ENCODE peak calls at places on chromosomes 3 and 15, in seven cellular contexts. T is adipocyte; C is effector memory CD4-positive, alpha-beta T cell; P is endodermal cell; N is heart left ventricle; V is body of pancreas; D is A549. K is an unnamed sample. For H3K4me1, the result is how much of the 10 kb centered on the place peaks cover.

GRCh38 chr15:33277689-33278088 is 33.1 kb upstream of the RYR3 start:
- DNase-seq in P (no peak), N (no peak), T (no peak), C (no peak), V (no peak), D (no peak), K (no peak)

GRCh38 chr15:57640935-57641682 is 49.4 kb downstream of the MYZAP start:
- DNase-seq in C (no peak), P (peak), V (peak), N (no peak), D (peak), T (peak), K (no peak)

GRCh38 chr15:90376789-90377188 is 11.3 kb upstream of the IQGAP1 start:
- DNase-seq in V (peak), D (no peak), T (no peak), P (no peak), N (peak), C (peak), K (no peak)

GRCh38 chr3:125374501-125374995 is 577 bp downstream of the ZNF148 start:
- DNase-seq in C (peak), P (peak), T (peak), N (peak), D (peak), V (peak), K (peak)

GRCh38 chr3:52405601-52406115 is 39.2 kb downstream of the SEMA3G start:
- DNase-seq in T (no peak), C (no peak), P (no peak), V (no peak), N (no peak), D (no peak), K (no peak)

GRCh38 chr15:93019091-93019490 is 69.9 kb downstream of the RGMA start:
- DNase-seq in V (no peak), T (no peak), C (no peak), P (no peak), N (no peak), D (no peak), K (no peak)

GRCh38 chr3:109131276-109131675 is 5.2 kb upstream of the C3orf85 start:
- DNase-seq in N (no peak), C (no peak), D (no peak), P (no peak), T (no peak), V (no peak), K (no peak)

GRCh38 chr15:81942157-81942556 is 103.7 kb downstream of the MEX3B start:
- DNase-seq in T (no peak), C (no peak), V (no peak), N (no peak), P (no peak), D (no peak), K (no peak)

GRCh38 chr3:161314836-161315391 is 56.4 kb downstream of the SPTSSB start:
- DNase-seq in P (no peak), V (no peak), C (no peak), N (no peak), D (no peak), T (no peak), K (no peak)

GRCh38 chr3:23455775-23456174 is 252.6 kb downstream of the UBE2E2 start:
- DNase-seq in P (no peak), N (no peak), V (no peak), D (peak), C (no peak), T (peak), K (no peak)

GRCh38 chr15:59632714-59633113 is 21.1 kb downstream of the GCNT3 start:
- DNase-seq in V (no peak), D (peak), N (no peak), T (no peak), C (no peak), P (peak), K (peak)

GRCh38 chr3:13581485-13582365 is 32.8 kb downstream of the FBLN2 start:
- DNase-seq in D (no peak), V (no peak), N (peak), C (no peak), T (no peak), P (peak), K (no peak)

GRCh38 chr15:22226034-22226790 is 145.9 kb downstream of the OR4M2 start:
- DNase-seq in C (no peak), V (no peak), P (no peak), T (no peak), N (no peak), D (no peak), K (no peak)

GRCh38 chr3:171038342-171038741 is 11.8 kb upstream of the SLC2A2 start:
- DNase-seq in N (no peak), D (no peak), V (no peak), P (no peak), C (no peak), T (no peak), K (no peak)

GRCh38 chr15:78374436-78375393 is 34.6 kb downstream of the CRABP1 start:
- DNase-seq in V (peak), N (no peak), C (no peak), P (no peak), T (no peak), D (peak), K (peak)

GRCh38 chr3:191499307-191500125 is 38.6 kb downstream of the PYDC2 start:
- DNase-seq in C (no peak), T (peak), N (peak), P (peak), V (peak), D (no peak), K (peak)

GRCh38 chr3:188832961-188833615 is 338.7 kb upstream of the TPRG1 start:
- DNase-seq in D (no peak), N (no peak), T (peak), P (no peak), V (no peak), C (no peak), K (peak)

GRCh38 chr3:152222327-152222726 is 46.4 kb upstream of the MBNL1 start:
- DNase-seq in V (no peak), P (no peak), T (peak), D (no peak), C (no peak), N (no peak), K (no peak)

GRCh38 chr3:125322166-125322565 is 53.0 kb downstream of the ZNF148 start:
- DNase-seq in V (no peak), D (no peak), T (no peak), C (no peak), N (no peak), P (no peak), K (no peak)

GRCh38 chr15:42611532-42611931 is 36.1 kb downstream of the STARD9 start:
- DNase-seq in P (no peak), C (no peak), D (no peak), V (no peak), N (no peak), T (no peak), K (no peak)

GRCh38 chr3:175247629-175248028 is 388.5 kb downstream of the NAALADL2 start:
- DNase-seq in N (no peak), P (no peak), C (no peak), V (no peak), T (no peak), D (no peak), K (no peak)

GRCh38 chr3:101687142-101687931 is 819 bp upstream of the RPL24 start:
- DNase-seq in P (no peak), D (peak), C (no peak), T (peak), N (no peak), V (no peak), K (peak)

GRCh38 chr15:41936649-41937567 is 35.4 kb downstream of the EHD4 start:
- DNase-seq in T (no peak), P (no peak), C (peak), N (peak), V (peak), D (no peak), K (no peak)

GRCh38 chr3:56125358-56126005 is 342.8 kb downstream of the ERC2 start:
- DNase-seq in V (peak), T (peak), D (peak), N (peak), C (no peak), P (no peak), K (no peak)

GRCh38 chr3:186079925-186080324 is 29.0 kb downstream of the ETV5 start:
- DNase-seq in V (no peak), T (no peak), C (no peak), D (no peak), P (peak), N (no peak), K (no peak)

GRCh38 chr15:75533945-75534344 is 45.2 kb downstream of the PTPN9 start:
- DNase-seq in C (no peak), P (no peak), D (no peak), V (no peak), N (no peak), T (no peak), K (no peak)

GRCh38 chr15:43215961-43216360 is 4.9 kb downstream of the EPB42 start:
- DNase-seq in V (no peak), T (no peak), C (no peak), P (no peak), D (peak), N (no peak), K (peak)

GRCh38 chr3:197015790-197016705 is 13.6 kb downstream of the MELTF start:
- DNase-seq in T (no peak), C (no peak), V (no peak), D (no peak), N (no peak), P (no peak), K (no peak)

GRCh38 chr3:101303089-101303731 is 17.2 kb downstream of the IMPG2 start:
- DNase-seq in P (no peak), T (peak), N (no peak), C (no peak), V (no peak), D (peak), K (no peak)

DNA sequence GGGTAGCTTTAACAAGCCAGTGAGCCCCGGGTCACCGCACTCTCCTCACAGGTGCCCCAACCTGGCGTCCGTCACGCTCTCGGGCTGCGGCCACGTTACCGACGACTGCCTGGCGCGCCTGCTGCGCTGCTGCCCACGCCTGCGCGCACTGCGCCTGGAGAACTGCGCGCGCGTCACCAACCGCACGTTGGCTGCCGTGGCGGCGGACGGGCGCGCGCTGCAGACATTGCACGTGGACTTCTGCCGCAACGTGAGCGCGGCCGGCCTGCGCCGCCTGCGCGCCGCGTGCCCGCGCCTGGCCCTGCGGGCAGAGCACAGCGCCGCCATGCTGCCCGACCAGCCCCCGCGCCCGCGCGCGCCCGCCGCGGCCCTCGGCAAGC is 3.4 kb downstream of the FBXL22 start:
- DNase-seq in V (peak), P (peak), D (peak), C (peak), N (peak), T (peak), K (peak)
- H3K4me1 ChIP-seq in V (under half), P (under half), D (under half), C (under half), N (under half), T (under half), K (under half)

GRCh38 chr3:62712776-62713175 is 162.4 kb downstream of the CADPS start:
- DNase-seq in T (no peak), N (no peak), D (no peak), P (no peak), C (no peak), V (no peak), K (no peak)
- H3K4me1 ChIP-seq in T (under half), N (under half), D (under half), P (under half), C (under half), V (under half), K (under half)

DNA sequence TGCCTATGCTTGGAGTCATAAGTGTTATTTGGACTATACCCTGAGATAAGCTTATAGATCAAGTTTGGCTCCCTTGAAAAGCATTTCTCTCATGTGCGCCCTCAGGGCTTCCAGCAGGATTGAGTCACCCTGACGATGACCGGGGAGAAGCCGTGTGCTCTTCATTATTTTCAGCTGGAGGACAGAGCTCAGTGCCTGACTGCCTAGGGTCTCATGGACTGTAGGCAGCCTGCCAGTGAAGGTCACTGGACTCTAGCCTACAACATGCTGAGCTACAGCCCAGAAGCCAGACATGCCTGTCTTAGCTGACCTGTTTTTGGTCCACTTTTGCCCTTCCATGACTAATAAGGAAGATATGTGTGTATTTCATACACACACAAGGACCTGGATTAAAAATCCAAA is 31.6 kb upstream of the NUDT16 start:
- DNase-seq in T (peak), N (peak), C (no peak), D (peak), V (no peak), P (no peak), K (peak)
- H3K4me1 ChIP-seq in T (under half), N (under half), C (under half), D (half or more), V (under half), P (under half), K (under half)

DNA sequence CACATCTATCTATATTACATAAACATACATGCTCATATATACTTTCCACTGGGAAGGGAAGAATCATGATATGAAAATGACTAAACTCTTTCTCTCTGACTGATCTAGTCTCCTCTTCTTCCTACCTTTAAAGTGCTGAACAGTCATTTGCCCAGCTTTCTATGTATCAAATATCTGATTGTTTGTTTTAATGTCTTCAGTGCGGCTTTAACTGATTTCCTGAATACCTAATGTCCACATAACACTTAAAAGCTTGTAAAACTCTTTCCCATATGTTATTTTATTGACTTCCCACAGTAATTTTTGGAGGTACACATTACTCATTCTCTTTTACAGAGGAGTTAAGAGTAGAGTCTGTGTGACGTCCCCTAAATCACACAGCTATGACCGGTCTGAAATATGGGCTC is 28.2 kb downstream of the CPOX start:
- DNase-seq in N (no peak), D (no peak), P (no peak), T (no peak), V (no peak), C (no peak), K (no peak)
- H3K4me1 ChIP-seq in N (under half), D (under half), P (under half), T (under half), V (under half), C (under half), K (under half)

GRCh38 chr3:192887047-192887446 is 30.6 kb downstream of the MB21D2 start:
- DNase-seq in D (peak), N (peak), T (no peak), P (no peak), C (no peak), V (no peak), K (peak)
- H3K4me1 ChIP-seq in D (half or more), N (under half), T (under half), P (under half), C (under half), V (under half), K (half or more)

GRCh38 chr15:52559583-52559982 is 9.2 kb downstream of the ARPP19 start:
- DNase-seq in D (no peak), C (no peak), T (peak), P (no peak), V (no peak), N (no peak), K (no peak)
- H3K4me1 ChIP-seq in D (half or more), C (under half), T (under half), P (under half), V (under half), N (under half), K (under half)

GRCh38 chr15:40338921-40339620 is 1.7 kb downstream of the CCDC9B start:
- DNase-seq in P (no peak), N (peak), D (peak), T (peak), V (peak), C (no peak), K (no peak)
- H3K4me1 ChIP-seq in P (under half), N (half or more), D (under half), T (half or more), V (half or more), C (under half), K (under half)

DNA sequence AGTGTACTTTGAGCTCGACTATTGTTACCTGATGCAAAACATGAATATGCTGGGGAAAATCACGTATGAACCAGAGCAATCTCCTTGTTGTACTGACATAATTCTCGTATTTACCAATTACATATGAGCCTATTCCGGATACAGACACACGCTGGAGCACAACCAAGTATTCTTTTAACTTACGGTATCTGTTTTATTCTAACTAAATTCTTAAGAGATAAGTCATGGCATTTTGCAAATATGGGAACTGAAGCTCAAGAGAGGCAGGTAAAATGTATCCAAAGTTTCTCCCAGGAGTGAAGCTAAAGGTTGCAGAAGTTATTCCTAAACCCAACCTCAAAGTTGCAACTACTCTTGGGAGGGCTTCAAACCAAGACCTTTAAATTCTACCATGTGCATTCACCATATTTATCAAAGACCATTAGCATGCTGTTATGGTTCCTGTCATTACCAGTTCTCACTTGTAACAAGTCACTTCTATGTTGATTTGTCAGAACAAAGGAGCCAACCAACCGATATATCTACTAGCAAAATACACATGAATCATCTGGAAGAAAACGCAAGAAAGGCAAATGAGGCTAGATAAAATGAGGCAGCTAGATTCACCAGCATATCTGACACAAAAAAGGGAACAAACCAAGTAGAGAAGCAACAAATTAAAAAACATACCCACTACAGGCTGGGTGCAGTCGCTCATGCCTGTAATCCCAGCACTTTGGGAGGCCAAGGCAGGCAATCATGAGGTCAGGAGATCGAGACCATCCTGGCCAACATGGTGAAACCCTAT is 17.8 kb downstream of the TBL1XR1 start:
- DNase-seq in C (no peak), V (no peak), T (no peak), P (no peak), N (no peak), D (no peak), K (no peak)
- H3K4me1 ChIP-seq in C (under half), V (under half), T (under half), P (under half), N (under half), D (under half), K (under half)

GRCh38 chr15:68797589-68798377 is 22.9 kb downstream of the ANP32A start:
- DNase-seq in N (no peak), P (no peak), T (no peak), D (no peak), C (no peak), V (no peak), K (no peak)

GRCh38 chr15:68800875-68801274 is 19.8 kb downstream of the ANP32A start:
- DNase-seq in T (no peak), C (no peak), D (no peak), P (no peak), N (no peak), V (no peak), K (no peak)

GRCh38 chr15:68797157-68797556 is 23.5 kb downstream of the ANP32A start:
- DNase-seq in D (no peak), P (no peak), C (no peak), V (no peak), T (no peak), N (no peak), K (no peak)

GRCh38 chr15:68796576-68796975 is 24.1 kb downstream of the ANP32A start:
- DNase-seq in D (no peak), P (no peak), C (no peak), T (no peak), V (no peak), N (no peak), K (no peak)

GRCh38 chr15:68798695-68799094 is 22.0 kb downstream of the ANP32A start:
- DNase-seq in T (no peak), N (no peak), P (no peak), V (no peak), D (no peak), C (no peak), K (no peak)
- H3K4me1 ChIP-seq in T (under half), N (half or more), P (under half), V (under half), D (under half), C (under half), K (under half)